ENCODE peak calls at places on chromosomes 5 and 9, in seven cellular contexts. One of them, this sample, is unnamed.

GRCh38 chr9:32378993-32379729 is 5.3 kb upstream of the ACO1 start:
- DNase-seq in NCI-H146: peak
- DNase-seq in activated CD8-positive, alpha-beta memory T cell treated with anti-CD3 and anti-CD28 coated beads, Interleukin-2, amount 50 U/mL, for 4 hours: peak
- DNase-seq in stimulated activated CD4-positive, alpha-beta T cell treated with anti-CD3 and anti-CD28 coated beads, Interleukin-4, amount 100 ng/mL, for 24 hours: peak
- DNase-seq in MV-4-11: peak
- DNase-seq in NCI-H2171: peak
- DNase-seq in cardiac fibroblast: peak
- DNase-seq in this sample: no peak

GRCh38 chr9:118522093-118523028 is 818.2 kb downstream of the TLR4 start:
- DNase-seq in NCI-H146: peak
- DNase-seq in activated CD8-positive, alpha-beta memory T cell treated with anti-CD3 and anti-CD28 coated beads, Interleukin-2, amount 50 U/mL, for 4 hours: no peak
- DNase-seq in stimulated activated CD4-positive, alpha-beta T cell treated with anti-CD3 and anti-CD28 coated beads, Interleukin-4, amount 100 ng/mL, for 24 hours: no peak
- DNase-seq in MV-4-11: peak
- DNase-seq in NCI-H2171: no peak
- DNase-seq in cardiac fibroblast: peak
- DNase-seq in this sample: no peak

GRCh38 chr5:132064140-132064539 is 3.7 kb downstream of the IL3 start:
- DNase-seq in NCI-H146: no peak
- DNase-seq in activated CD8-positive, alpha-beta memory T cell treated with anti-CD3 and anti-CD28 coated beads, Interleukin-2, amount 50 U/mL, for 4 hours: peak
- DNase-seq in stimulated activated CD4-positive, alpha-beta T cell treated with anti-CD3 and anti-CD28 coated beads, Interleukin-4, amount 100 ng/mL, for 24 hours: no peak
- DNase-seq in MV-4-11: no peak
- DNase-seq in NCI-H2171: no peak
- DNase-seq in cardiac fibroblast: no peak
- DNase-seq in this sample: no peak

GRCh38 chr5:56585466-56585865 is 229.9 kb upstream of the MAP3K1 start:
- DNase-seq in NCI-H146: no peak
- DNase-seq in activated CD8-positive, alpha-beta memory T cell treated with anti-CD3 and anti-CD28 coated beads, Interleukin-2, amount 50 U/mL, for 4 hours: no peak
- DNase-seq in stimulated activated CD4-positive, alpha-beta T cell treated with anti-CD3 and anti-CD28 coated beads, Interleukin-4, amount 100 ng/mL, for 24 hours: no peak
- DNase-seq in MV-4-11: peak
- DNase-seq in NCI-H2171: peak
- DNase-seq in cardiac fibroblast: no peak
- DNase-seq in this sample: no peak

GRCh38 chr9:113622600-113623400 is 159.3 kb downstream of the RGS3 start:
- DNase-seq in NCI-H146: peak
- DNase-seq in activated CD8-positive, alpha-beta memory T cell treated with anti-CD3 and anti-CD28 coated beads, Interleukin-2, amount 50 U/mL, for 4 hours: no peak
- DNase-seq in stimulated activated CD4-positive, alpha-beta T cell treated with anti-CD3 and anti-CD28 coated beads, Interleukin-4, amount 100 ng/mL, for 24 hours: peak
- DNase-seq in MV-4-11: peak
- DNase-seq in NCI-H2171: no peak
- DNase-seq in cardiac fibroblast: peak
- DNase-seq in this sample: no peak

GRCh38 chr5:78008356-78008967 is 232.3 kb upstream of the TBCA start:
- DNase-seq in NCI-H146: peak
- DNase-seq in activated CD8-positive, alpha-beta memory T cell treated with anti-CD3 and anti-CD28 coated beads, Interleukin-2, amount 50 U/mL, for 4 hours: no peak
- DNase-seq in stimulated activated CD4-positive, alpha-beta T cell treated with anti-CD3 and anti-CD28 coated beads, Interleukin-4, amount 100 ng/mL, for 24 hours: no peak
- DNase-seq in MV-4-11: peak
- DNase-seq in NCI-H2171: no peak
- DNase-seq in cardiac fibroblast: peak
- DNase-seq in this sample: no peak

GRCh38 chr5:27191786-27192505 is 153.6 kb upstream of the CDH9 start:
- DNase-seq in NCI-H146: no peak
- DNase-seq in activated CD8-positive, alpha-beta memory T cell treated with anti-CD3 and anti-CD28 coated beads, Interleukin-2, amount 50 U/mL, for 4 hours: no peak
- DNase-seq in stimulated activated CD4-positive, alpha-beta T cell treated with anti-CD3 and anti-CD28 coated beads, Interleukin-4, amount 100 ng/mL, for 24 hours: no peak
- DNase-seq in MV-4-11: no peak
- DNase-seq in NCI-H2171: no peak
- DNase-seq in cardiac fibroblast: peak
- DNase-seq in this sample: no peak

GRCh38 chr5:5178121-5178520 is 38.0 kb downstream of the ADAMTS16 start:
- DNase-seq in NCI-H146: no peak
- DNase-seq in activated CD8-positive, alpha-beta memory T cell treated with anti-CD3 and anti-CD28 coated beads, Interleukin-2, amount 50 U/mL, for 4 hours: no peak
- DNase-seq in stimulated activated CD4-positive, alpha-beta T cell treated with anti-CD3 and anti-CD28 coated beads, Interleukin-4, amount 100 ng/mL, for 24 hours: no peak
- DNase-seq in MV-4-11: no peak
- DNase-seq in NCI-H2171: no peak
- DNase-seq in cardiac fibroblast: no peak
- DNase-seq in this sample: no peak

GRCh38 chr9:121279841-121280388 is 12.0 kb downstream of the GSN start:
- DNase-seq in NCI-H146: no peak
- DNase-seq in activated CD8-positive, alpha-beta memory T cell treated with anti-CD3 and anti-CD28 coated beads, Interleukin-2, amount 50 U/mL, for 4 hours: no peak
- DNase-seq in stimulated activated CD4-positive, alpha-beta T cell treated with anti-CD3 and anti-CD28 coated beads, Interleukin-4, amount 100 ng/mL, for 24 hours: no peak
- DNase-seq in MV-4-11: no peak
- DNase-seq in NCI-H2171: no peak
- DNase-seq in cardiac fibroblast: no peak
- DNase-seq in this sample: no peak

GRCh38 chr5:10702911-10703491 is 58.0 kb downstream of the DAP start:
- DNase-seq in NCI-H146: no peak
- DNase-seq in activated CD8-positive, alpha-beta memory T cell treated with anti-CD3 and anti-CD28 coated beads, Interleukin-2, amount 50 U/mL, for 4 hours: no peak
- DNase-seq in stimulated activated CD4-positive, alpha-beta T cell treated with anti-CD3 and anti-CD28 coated beads, Interleukin-4, amount 100 ng/mL, for 24 hours: no peak
- DNase-seq in MV-4-11: no peak
- DNase-seq in NCI-H2171: no peak
- DNase-seq in cardiac fibroblast: peak
- DNase-seq in this sample: no peak